ENCODE peak calls at places on chromosomes 11 and 22, in five cellular contexts. B, I, K, A and M are unnamed samples.
A peak's percentile ranks its signal among the peaks of the same experiment; 100 is the strongest.

GRCh38 chr11:110527146-110527545 is 97.4 kb downstream of the FDX1 start:
- DNase-seq in I (no peak), K (no peak), B (no peak), A (no peak), M (no peak)

GRCh38 chr11:69512136-69512535 is 30.7 kb downstream of the LINC01488 start:
- DNase-seq in I (no peak), B (no peak), A (no peak), K (no peak), M (no peak)

GRCh38 chr11:118895093-118896039 is 11.7 kb downstream of the CXCR5 start:
- DNase-seq in K (no peak), B (peak; percentile 64), I (peak; percentile 65), A (no peak), M (peak; percentile 83)

GRCh38 chr22:50304528-50305392 is 2.7 kb downstream of the PLXNB2 start:
- DNase-seq in B (no peak), I (no peak), A (no peak), K (no peak), M (no peak)

GRCh38 chr22:36977401-36977861 is 41.8 kb downstream of the TST start:
- DNase-seq in K (peak; percentile 93), I (peak; percentile 50), A (peak; percentile 49), B (peak; percentile 72), M (no peak)

GRCh38 chr11:119722281-119722794 is 6.7 kb downstream of the NECTIN1 start:
- DNase-seq in B (no peak), I (no peak), A (no peak), K (peak; percentile 27), M (no peak)

GRCh38 chr22:43088979-43089717 is at the start of gene TTLL1:
- DNase-seq in B (peak; percentile 81), A (peak; percentile 94), I (peak; percentile 88), K (peak; percentile 93), M (peak; percentile 94)

GRCh38 chr22:35630387-35630793 is 13.3 kb upstream of the MB start:
- DNase-seq in K (no peak), B (no peak), A (no peak), I (no peak), M (no peak)

GRCh38 chr11:21654091-21654490 is 538.8 kb upstream of the ANO5 start:
- DNase-seq in B (no peak), A (no peak), I (no peak), K (no peak), M (no peak)

GRCh38 chr11:130874955-130875531 is 41.2 kb downstream of the SNX19 start:
- DNase-seq in A (no peak), B (no peak), I (no peak), K (no peak), M (no peak)

GRCh38 chr22:37340331-37341262 is 58.3 kb downstream of the CYTH4 start:
- DNase-seq in A (peak; percentile 52), B (no peak), K (no peak), I (no peak), M (no peak)

GRCh38 chr11:19723572-19724342 is 11.1 kb downstream of the NAV2 start:
- DNase-seq in K (no peak), A (peak; percentile 41), B (peak; percentile 34), I (peak; percentile 18), M (no peak)

GRCh38 chr11:86874314-86875056 is 74.1 kb downstream of the PRSS23 start:
- DNase-seq in I (no peak), K (no peak), A (no peak), B (no peak), M (no peak)

GRCh38 chr22:36753120-36753802 is 22.7 kb downstream of the IFT27 start:
- DNase-seq in B (no peak), A (no peak), K (peak; percentile 10), I (no peak), M (peak; percentile 32)

GRCh38 chr11:130439160-130439519 is 9.3 kb upstream of the ADAMTS15 start:
- DNase-seq in B (no peak), K (no peak), A (no peak), I (peak; percentile 9), M (no peak)

GRCh38 chr22:41245917-41246499 is 5.3 kb upstream of the CHADL start:
- DNase-seq in K (peak; percentile 72), B (no peak), A (no peak), I (no peak), M (no peak)

GRCh38 chr11:112977620-112978212 is 16.5 kb downstream of the NCAM1 start:
- DNase-seq in K (no peak), B (no peak), I (no peak), A (no peak), M (no peak)

GRCh38 chr22:35436421-35436820 is 36.5 kb downstream of the MCM5 start:
- DNase-seq in B (no peak), I (no peak), A (no peak), K (no peak), M (no peak)

GRCh38 chr11:13859986-13860385 is 102.5 kb upstream of the SPON1 start:
- DNase-seq in B (peak; percentile 41), A (no peak), K (no peak), I (no peak), M (peak; percentile 46)

GRCh38 chr22:19568337-19569311 is 44.4 kb upstream of the CLDN5 start:
- DNase-seq in A (no peak), B (no peak), K (no peak), I (no peak), M (no peak)

GRCh38 chr11:6862961-6863360 is at the start of gene OR10A2:
- DNase-seq in A (no peak), K (no peak), B (no peak), I (no peak), M (no peak)

GRCh38 chr11:5666396-5666780 is 18.5 kb downstream of the TRIM5 start:
- DNase-seq in I (no peak), A (no peak), K (no peak), B (no peak), M (no peak)

GRCh38 chr11:117705866-117706265 is 91.2 kb downstream of the DSCAML1 start:
- DNase-seq in I (no peak), B (no peak), K (no peak), A (no peak), M (no peak)

GRCh38 chr11:101014600-101015242 is 114.9 kb downstream of the PGR start:
- DNase-seq in K (no peak), B (no peak), A (no peak), I (no peak), M (no peak)

GRCh38 chr11:132171031-132171430 is 800.6 kb downstream of the NTM start:
- DNase-seq in K (no peak), A (no peak), B (no peak), I (no peak), M (no peak)

GRCh38 chr11:18700375-18700774 is 1.8 kb downstream of the TMEM86A start:
- DNase-seq in A (no peak), K (no peak), B (no peak), I (no peak), M (no peak)

GRCh38 chr22:26485013-26485412 is 1.3 kb downstream of the SRRD start:
- DNase-seq in A (no peak), B (no peak), I (no peak), K (no peak), M (no peak)

GRCh38 chr11:46200537-46201281 is 76.8 kb upstream of the CREB3L1 start:
- DNase-seq in A (no peak), K (no peak), B (no peak), I (no peak), M (peak; percentile 62)

GRCh38 chr22:42376721-42377177 is 55.5 kb downstream of the NFAM1 start:
- DNase-seq in B (no peak), K (peak; percentile 65), A (peak; percentile 92), I (no peak), M (no peak)

GRCh38 chr11:26198697-26199096 is 133.2 kb upstream of the ANO3 start:
- DNase-seq in K (no peak), B (no peak), A (no peak), I (no peak), M (no peak)

GRCh38 chr11:98194611-98195010 is 826.1 kb upstream of the CNTN5 start:
- DNase-seq in A (no peak), B (no peak), I (no peak), K (no peak), M (no peak)

GRCh38 chr22:50545522-50546325 is at the start of gene KLHDC7B:
- DNase-seq in K (no peak), I (no peak), B (no peak), A (no peak), M (no peak)

GRCh38 chr11:44903518-44903917 is 47.2 kb downstream of the TP53I11 start:
- DNase-seq in I (no peak), K (no peak), A (no peak), B (no peak), M (no peak)